ENCODE peak calls at places on chromosomes 13 and 19, in four cellular contexts. N is adipocyte; T is tibial nerve; X is effector memory CD4-positive, alpha-beta T cell. W is an unnamed sample.

GRCh38 chr19:31328238-31328637 is 21.0 kb downstream of the TSHZ3 start:
- DNase-seq in N (no peak), T (no peak), X (no peak), W (no peak)

GRCh38 chr19:44626067-44626624 is 12.8 kb downstream of the IGSF23 start:
- DNase-seq in N (peak; percentile 76), T (no peak), X (no peak), W (no peak)

GRCh38 chr13:97810152-97810551 is 143.3 kb upstream of the IPO5 start:
- DNase-seq in N (peak; percentile 69), T (no peak), X (no peak), W (no peak)

GRCh38 chr19:56091751-56092546 is 29.1 kb downstream of the ZNF787 start:
- DNase-seq in N (no peak), T (no peak), X (peak; percentile 29), W (no peak)

GRCh38 chr13:94711561-94712286 is 621 bp downstream of the SOX21 start:
- DNase-seq in N (peak; percentile 37), T (no peak), X (no peak), W (no peak)

GRCh38 chr19:49779731-49780578 is 13.2 kb downstream of the AP2A1 start:
- DNase-seq in N (no peak), T (no peak), X (no peak), W (no peak)

GRCh38 chr13:109625156-109625555 is 161.2 kb downstream of the IRS2 start:
- DNase-seq in N (no peak), T (no peak), X (no peak), W (no peak)

GRCh38 chr13:30037766-30038165 is 187.3 kb upstream of the UBL3 start:
- DNase-seq in N (peak; percentile 54), T (no peak), X (no peak), W (no peak)

GRCh38 chr19:50568321-50569022 is at the start of gene LRRC4B:
- DNase-seq in N (peak; percentile 27), T (no peak), X (no peak), W (no peak)

GRCh38 chr19:31066385-31066784 is 282.9 kb downstream of the TSHZ3 start:
- DNase-seq in N (peak; percentile 51), T (no peak), X (no peak), W (no peak)

GRCh38 chr19:50202962-50203280 is 501 bp upstream of the MYH14 start:
- DNase-seq in N (no peak), T (no peak), X (no peak), W (no peak)

GRCh38 chr19:5954293-5954692 is 23.6 kb downstream of the RANBP3 start:
- DNase-seq in N (no peak), T (no peak), X (no peak), W (no peak)

GRCh38 chr13:33286143-33286542 is 588 bp upstream of the STARD13 start:
- DNase-seq in N (no peak), T (no peak), X (no peak), W (no peak)

GRCh38 chr13:30898721-30899188 is 7.3 kb upstream of the MEDAG start:
- DNase-seq in N (peak; percentile 92), T (peak; percentile 31), X (no peak), W (no peak)

GRCh38 chr13:22563272-22563671 is 617.5 kb upstream of the SGCG start:
- DNase-seq in N (no peak), T (no peak), X (no peak), W (no peak)

GRCh38 chr19:50629194-50629593 is 10.5 kb downstream of the SYT3 start:
- DNase-seq in N (no peak), T (no peak), X (no peak), W (no peak)

GRCh38 chr19:50486823-50487515 is 10.3 kb upstream of the GARIN5A start:
- DNase-seq in N (no peak), T (no peak), X (peak; percentile 28), W (peak; percentile 29)

GRCh38 chr13:32851083-32852064 is 164.8 kb upstream of the KL start:
- DNase-seq in N (no peak), T (no peak), X (no peak), W (no peak)

GRCh38 chr13:73335226-73335625 is 276.4 kb downstream of the KLF5 start:
- DNase-seq in N (no peak), T (no peak), X (no peak), W (no peak)

GRCh38 chr19:36136975-36137686 is 2.7 kb upstream of the CAPNS1 start:
- DNase-seq in N (peak; percentile 83), T (no peak), X (no peak), W (no peak)

DNA sequence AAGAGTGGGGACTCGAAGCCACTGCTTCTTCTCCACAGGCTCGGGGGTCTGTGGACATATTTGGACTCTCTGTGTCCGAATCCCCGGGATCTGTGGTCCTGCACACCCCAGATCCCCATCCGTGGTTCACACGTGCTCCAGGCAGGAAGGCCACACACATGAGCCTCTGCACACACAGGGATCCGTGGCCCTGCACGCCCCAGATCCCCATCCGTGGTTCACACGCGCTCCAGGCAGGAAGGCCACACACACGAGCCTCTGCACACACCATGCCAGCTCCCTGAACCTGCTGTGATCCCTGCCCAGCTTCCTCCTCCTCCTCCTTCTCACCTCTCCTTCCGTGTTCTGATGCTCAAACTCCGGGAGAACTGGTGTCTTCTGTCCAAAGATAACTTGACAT is 3.1 kb downstream of the TEX29 start:
- DNase-seq in N (no peak), T (no peak), X (no peak), W (no peak)
- H3K4me1 ChIP-seq in N (no peaks in the 10 kb centered on the region), T (no peaks in the 10 kb centered on the region), X (no peaks in the 10 kb centered on the region), W (no peaks in the 10 kb centered on the region)

GRCh38 chr19:18158471-18158870 is 5.5 kb downstream of the PIK3R2 start:
- DNase-seq in N (no peak), T (no peak), X (no peak), W (no peak)
- H3K4me1 ChIP-seq in N (peaks cover 28% of the 10 kb centered on the region), T (no peaks in the 10 kb centered on the region), X (peaks cover 15% of the 10 kb centered on the region), W (peaks cover 19% of the 10 kb centered on the region)

GRCh38 chr19:13117176-13117771 is 734 bp upstream of the TRMT1 start:
- DNase-seq in N (no peak), T (no peak), X (no peak), W (peak; percentile 64)
- H3K4me1 ChIP-seq in N (peaks cover 49% of the 10 kb centered on the region), T (no peaks in the 10 kb centered on the region), X (peaks cover 36% of the 10 kb centered on the region), W (peaks cover 42% of the 10 kb centered on the region)

DNA sequence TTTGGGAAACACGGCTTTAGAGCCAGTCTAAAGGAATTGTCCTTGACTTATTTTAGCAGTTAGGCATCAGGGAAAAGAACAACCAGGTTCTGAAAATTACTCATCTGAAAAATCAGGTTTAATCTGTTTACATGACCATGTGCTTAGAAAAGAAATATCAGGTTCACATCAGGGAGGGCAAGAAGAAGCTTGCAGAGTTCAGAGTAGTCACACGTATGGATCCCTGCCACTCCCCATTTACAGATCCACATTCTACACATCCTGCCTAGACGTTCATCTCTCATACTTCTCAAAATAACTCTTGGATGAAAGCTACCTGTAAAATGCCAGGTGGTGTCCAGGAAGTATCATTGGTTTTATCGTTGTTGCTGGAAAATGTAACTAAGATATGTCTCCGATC is 14.0 kb upstream of the PHF11 start:
- DNase-seq in N (no peak), T (no peak), X (no peak), W (no peak)
- H3K4me1 ChIP-seq in N (no peaks in the 10 kb centered on the region), T (no peaks in the 10 kb centered on the region), X (no peaks in the 10 kb centered on the region), W (no peaks in the 10 kb centered on the region)

GRCh38 chr19:29665215-29665825 is at the start of gene PLEKHF1:
- DNase-seq in N (peak; percentile 95), T (peak; percentile 86), X (peak; percentile 76), W (peak; percentile 79)

GRCh38 chr19:29665826-29666633 is 769 bp downstream of the PLEKHF1 start:
- DNase-seq in N (peak; percentile 63), T (no peak), X (peak; percentile 29), W (no peak)

GRCh38 chr19:29667941-29668340 is 2.7 kb downstream of the PLEKHF1 start:
- DNase-seq in N (no peak), T (no peak), X (peak; percentile 56), W (peak; percentile 69)

GRCh38 chr19:29667390-29667783 is 2.1 kb downstream of the PLEKHF1 start:
- DNase-seq in N (no peak), T (no peak), X (no peak), W (no peak)

DNA sequence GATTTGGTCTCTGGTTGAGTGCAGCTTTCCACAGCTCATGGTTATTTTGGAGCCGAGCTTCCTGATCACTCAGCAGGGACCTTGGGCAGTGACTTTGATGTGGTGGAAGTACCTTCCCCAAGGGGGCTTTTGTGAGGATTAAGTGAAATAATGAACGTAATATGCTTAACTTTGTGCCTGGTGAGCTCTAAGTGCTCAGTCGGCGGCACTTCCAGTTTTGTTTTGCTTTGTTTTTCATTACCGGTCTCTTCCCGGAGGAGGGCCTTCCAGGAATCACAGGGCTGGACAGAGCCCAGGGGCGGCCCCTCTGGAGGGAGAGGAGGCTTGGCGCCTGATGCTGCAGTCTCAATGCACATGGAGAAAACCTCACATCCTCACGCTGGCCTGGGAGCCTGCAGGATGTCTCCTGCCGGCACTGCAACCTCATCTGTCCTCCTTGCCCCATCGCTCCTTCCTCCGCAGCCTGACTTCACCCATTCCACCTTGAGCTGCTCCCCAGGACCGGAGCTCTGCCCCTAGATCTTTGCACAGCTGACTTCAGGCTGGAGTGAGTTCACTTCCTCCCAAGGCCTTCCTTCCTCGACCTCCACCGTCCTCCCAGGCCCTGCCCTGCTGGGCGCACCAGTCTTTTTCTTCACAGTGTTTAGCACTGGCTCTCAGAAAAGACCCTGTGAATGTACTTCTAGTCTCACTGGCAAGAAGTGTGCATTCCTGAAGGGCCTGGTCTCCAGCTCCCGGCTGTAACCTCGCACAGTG is 1.6 kb downstream of the PLEKHF1 start:
- DNase-seq in N (peak; percentile 88), T (peak; percentile 60), X (no peak), W (peak; percentile 49)
- H3K4me1 ChIP-seq in N (peaks cover 61% of the 10 kb centered on the region), T (no peaks in the 10 kb centered on the region), X (peaks cover 38% of the 10 kb centered on the region), W (peaks cover 67% of the 10 kb centered on the region)

GRCh38 chr19:43468354-43469159 is 3.1 kb upstream of the LYPD3 start:
- DNase-seq in N (no peak), T (no peak), X (no peak), W (peak; percentile 24)
- H3K4me1 ChIP-seq in N (peaks cover 20% of the 10 kb centered on the region), T (no peaks in the 10 kb centered on the region), X (peaks cover 25% of the 10 kb centered on the region), W (peaks cover 46% of the 10 kb centered on the region)

DNA sequence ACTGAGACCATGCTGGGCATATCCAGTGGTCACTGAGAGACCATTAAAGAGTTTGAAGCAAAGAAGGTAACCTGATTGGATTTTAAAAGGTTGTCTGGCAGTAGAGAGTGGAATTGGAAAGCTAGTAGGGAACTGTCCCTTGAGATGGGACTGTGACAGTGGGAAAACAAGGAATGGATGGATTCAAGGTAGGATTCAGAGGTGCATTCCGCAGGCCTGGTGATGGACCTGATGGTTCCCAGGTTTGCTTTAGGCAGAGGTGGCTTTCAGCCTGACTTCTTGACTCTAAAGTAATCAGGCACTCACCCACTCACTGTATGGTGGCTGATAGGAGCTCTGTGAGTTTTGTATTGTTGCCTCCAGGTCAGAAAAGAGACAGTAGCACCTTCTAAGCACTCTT is 73.0 kb downstream of the DHRS12 start:
- DNase-seq in N (no peak), T (no peak), X (no peak), W (no peak)
- H3K4me1 ChIP-seq in N (peaks cover 66% of the 10 kb centered on the region), T (no peaks in the 10 kb centered on the region), X (peaks cover 11% of the 10 kb centered on the region), W (peaks cover 12% of the 10 kb centered on the region)

DNA sequence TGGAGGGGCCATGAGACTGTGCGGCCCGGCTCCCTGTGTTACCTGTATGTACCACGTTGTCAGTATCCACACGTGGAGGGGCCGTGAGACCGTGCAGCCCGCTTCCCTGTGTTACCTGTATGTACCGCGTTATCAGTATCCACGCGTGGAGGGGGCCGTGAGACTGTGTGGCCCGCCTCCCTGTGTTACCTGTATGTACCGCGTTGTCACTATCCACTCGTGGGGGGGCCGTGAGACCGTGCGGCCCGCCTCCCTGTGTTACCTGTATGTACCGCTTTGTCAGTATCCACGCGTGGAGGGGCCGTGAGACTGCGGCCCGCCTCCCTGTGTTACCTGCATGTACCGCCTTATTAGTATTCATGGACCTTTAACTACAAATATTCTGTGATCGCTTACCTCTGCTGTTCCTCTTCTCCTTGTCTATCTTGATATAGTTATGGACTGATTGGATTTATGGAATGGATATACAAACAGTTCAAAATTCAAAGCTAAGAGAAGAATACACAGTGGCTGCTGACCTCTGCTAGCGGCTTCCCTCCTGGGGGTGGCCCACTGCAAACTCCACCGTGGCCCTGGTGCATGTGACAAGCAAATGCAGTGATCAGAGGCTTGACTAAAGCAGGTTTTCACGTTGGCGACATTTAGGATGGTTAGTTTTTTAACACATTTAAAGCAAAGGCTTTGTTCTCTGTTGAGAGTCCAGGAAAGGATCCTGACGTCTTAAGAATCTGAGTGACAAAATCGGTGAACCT is 38.7 kb downstream of the ATP11A start:
- DNase-seq in N (no peak), T (no peak), X (no peak), W (no peak)
- H3K4me1 ChIP-seq in N (no peaks in the 10 kb centered on the region), T (no peaks in the 10 kb centered on the region), X (peaks cover 12% of the 10 kb centered on the region), W (peaks cover 11% of the 10 kb centered on the region)